ENCODE peak calls at places on chromosome 18, in nine cellular contexts. W is HL-60, D is fibroblast of the aortic adventitia, O is HCT116, U is cardiac fibroblast, Y is coronary artery, V is neural crest cell, A is foreskin fibroblast, X is fibroblast of mammary gland. N is an unnamed sample.

GRCh38 chr18:31049189-31049588 is 6.6 kb upstream of the DSC3 start:
- DNase-seq in W (no peak), A (no peak), V (no peak), Y (no peak), U (peak), D (no peak), X (no peak), O (no peak), N (no peak)

GRCh38 chr18:80136679-80137078 is 27.6 kb downstream of the ADNP2 start:
- DNase-seq in X (no peak), U (no peak), W (no peak), O (no peak), D (no peak), Y (no peak), A (no peak), V (no peak), N (no peak)

GRCh38 chr18:28357785-28358401 is 181.0 kb upstream of the CDH2 start:
- DNase-seq in V (no peak), U (no peak), O (peak), W (no peak), Y (no peak), A (no peak), D (no peak), X (no peak), N (no peak)

GRCh38 chr18:7683753-7684152 is 116.6 kb downstream of the PTPRM start:
- DNase-seq in Y (no peak), A (no peak), U (no peak), D (no peak), O (no peak), W (no peak), V (no peak), X (no peak), N (no peak)

GRCh38 chr18:12431561-12431960 is 23.8 kb downstream of the PRELID3A start:
- DNase-seq in O (no peak), U (no peak), V (no peak), A (no peak), Y (no peak), D (no peak), X (no peak), W (no peak), N (no peak)

GRCh38 chr18:63155910-63156773 is 163.4 kb downstream of the BCL2 start:
- DNase-seq in Y (no peak), D (no peak), A (no peak), V (no peak), U (no peak), O (no peak), W (no peak), X (no peak), N (no peak)

GRCh38 chr18:30386624-30387023 is 655.9 kb downstream of the DSC3 start:
- DNase-seq in A (no peak), D (no peak), W (no peak), X (no peak), O (no peak), V (no peak), Y (no peak), U (no peak), N (no peak)

GRCh38 chr18:79962835-79963657 is 1.4 kb upstream of the HSBP1L1 start:
- DNase-seq in A (no peak), U (no peak), D (no peak), W (no peak), O (no peak), V (no peak), Y (no peak), X (no peak), N (peak)

GRCh38 chr18:54386043-54386442 is 28.3 kb downstream of the C18orf54 start:
- DNase-seq in V (no peak), X (no peak), W (no peak), U (no peak), O (no peak), Y (no peak), A (no peak), D (no peak), N (no peak)

GRCh38 chr18:45359275-45360009 is 255.8 kb upstream of the SLC14A2 start:
- DNase-seq in W (no peak), A (no peak), O (no peak), V (no peak), D (no peak), Y (no peak), U (no peak), X (no peak), N (no peak)

GRCh38 chr18:32956591-32957310 is 183.9 kb upstream of the KLHL14 start:
- DNase-seq in A (peak), Y (no peak), D (peak), X (peak), V (no peak), U (peak), O (no peak), W (no peak), N (no peak)

GRCh38 chr18:48042431-48042830 is 112.0 kb upstream of the SMAD2 start:
- DNase-seq in D (no peak), X (no peak), W (no peak), Y (no peak), V (no peak), A (no peak), U (no peak), O (no peak), N (no peak)

GRCh38 chr18:50203801-50204604 is 9.1 kb upstream of the MYO5B start:
- DNase-seq in A (peak), U (peak), X (peak), W (no peak), Y (no peak), D (peak), V (peak), O (peak), N (peak)

GRCh38 chr18:10122116-10122515 is 208.3 kb downstream of the VAPA start:
- DNase-seq in W (no peak), A (peak), Y (no peak), U (peak), D (peak), X (peak), V (no peak), O (no peak), N (no peak)

GRCh38 chr18:6434987-6435709 is 20.4 kb upstream of the L3MBTL4 start:
- DNase-seq in O (no peak), Y (no peak), V (no peak), U (no peak), W (no peak), D (no peak), X (no peak), A (no peak), N (no peak)

GRCh38 chr18:24426073-24426397 is 435 bp upstream of the IMPACT start:
- DNase-seq in X (no peak), D (no peak), Y (no peak), W (no peak), O (no peak), V (no peak), A (no peak), U (no peak), N (no peak)

GRCh38 chr18:24426398-24427294 is at the start of gene IMPACT:
- DNase-seq in U (peak), O (peak), A (peak), X (peak), V (peak), D (peak), Y (peak), W (peak), N (peak)

GRCh38 chr18:24427484-24427883 is 1.0 kb downstream of the IMPACT start:
- DNase-seq in Y (no peak), D (peak), X (peak), W (no peak), V (no peak), O (no peak), U (peak), A (peak), N (no peak)

GRCh38 chr18:24429188-24429587 is 2.7 kb downstream of the IMPACT start:
- DNase-seq in A (no peak), D (no peak), U (no peak), O (no peak), Y (no peak), W (no peak), V (no peak), X (no peak), N (no peak)

GRCh38 chr18:24428709-24429108 is 2.2 kb downstream of the IMPACT start:
- DNase-seq in U (no peak), O (no peak), V (no peak), Y (no peak), D (no peak), X (no peak), W (no peak), A (no peak), N (no peak)
- TF ChIP-seq CTCF in U (no peak), O (peak), V (peak), Y (no peak), D (no peak), X (no peak), W (no peak), A (no peak), N (no peak)

DNA sequence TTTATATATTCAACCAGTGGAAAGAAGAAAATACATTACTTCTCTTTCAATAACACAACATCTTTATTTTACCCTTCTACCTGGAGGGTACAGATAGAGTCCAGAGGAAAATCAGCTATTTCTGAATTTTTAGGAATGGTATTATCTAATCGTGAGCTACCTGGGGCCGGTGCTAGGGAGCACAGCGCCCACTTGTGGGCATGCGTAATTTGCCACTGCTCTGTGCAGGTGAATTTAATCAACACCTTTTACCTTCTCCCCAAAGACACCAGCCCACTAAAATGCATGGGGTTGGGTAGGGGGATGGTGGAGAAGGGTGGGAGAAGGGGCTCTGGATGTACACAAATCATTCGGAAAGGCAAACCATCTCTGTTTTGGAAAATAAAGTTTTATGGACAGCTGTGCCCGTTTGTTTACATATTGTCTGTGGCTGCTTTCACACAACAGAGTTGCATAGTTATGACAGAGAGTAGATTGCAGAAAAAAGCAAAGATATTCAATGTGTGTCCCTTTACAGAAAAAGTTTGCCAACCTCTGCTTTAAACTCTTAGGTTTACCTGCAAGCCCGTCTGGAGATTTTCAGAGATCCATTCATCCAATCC is 51.5 kb upstream of the DCC start:
- DNase-seq in V (peak), D (no peak), A (peak), O (no peak), Y (no peak), W (no peak), X (no peak), U (peak), N (peak)
- TF ChIP-seq CTCF in V (peak), D (no peak), A (no peak), O (no peak), Y (no peak), W (peak), X (peak), U (no peak), N (peak)

DNA sequence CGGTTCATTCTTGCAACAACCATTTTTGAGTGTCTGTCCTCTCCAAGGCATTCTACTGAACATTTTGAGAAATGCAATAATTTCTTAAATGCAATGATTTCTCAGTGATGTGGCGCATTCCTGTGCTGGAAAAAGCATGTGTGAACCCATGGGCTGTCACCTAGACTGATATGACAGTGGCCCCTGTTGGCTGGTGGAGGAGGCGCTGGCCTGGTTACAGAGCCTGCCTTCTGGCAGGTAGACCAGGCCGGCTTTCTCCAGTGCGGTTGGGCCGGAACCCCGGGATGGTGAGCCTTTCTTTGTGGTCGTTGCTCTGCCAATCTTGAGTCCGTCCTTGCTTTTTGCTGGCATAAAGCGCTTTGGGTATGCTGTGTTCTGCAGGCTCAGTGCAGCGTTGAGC is 33.7 kb downstream of the TSHZ1 start:
- DNase-seq in D (no peak), W (no peak), V (no peak), O (no peak), A (no peak), Y (no peak), U (no peak), X (no peak), N (no peak)
- TF ChIP-seq CTCF in D (no peak), W (peak), V (no peak), O (peak), A (peak), Y (no peak), U (no peak), X (no peak), N (peak)

GRCh38 chr18:58991127-58991798 is 126.6 kb downstream of the ZNF532 start:
- DNase-seq in A (no peak), V (no peak), X (peak), W (no peak), U (peak), D (peak), O (no peak), Y (no peak), N (peak)
- TF ChIP-seq CTCF in A (no peak), V (no peak), X (no peak), W (no peak), U (no peak), D (no peak), O (no peak), Y (no peak), N (no peak)

DNA sequence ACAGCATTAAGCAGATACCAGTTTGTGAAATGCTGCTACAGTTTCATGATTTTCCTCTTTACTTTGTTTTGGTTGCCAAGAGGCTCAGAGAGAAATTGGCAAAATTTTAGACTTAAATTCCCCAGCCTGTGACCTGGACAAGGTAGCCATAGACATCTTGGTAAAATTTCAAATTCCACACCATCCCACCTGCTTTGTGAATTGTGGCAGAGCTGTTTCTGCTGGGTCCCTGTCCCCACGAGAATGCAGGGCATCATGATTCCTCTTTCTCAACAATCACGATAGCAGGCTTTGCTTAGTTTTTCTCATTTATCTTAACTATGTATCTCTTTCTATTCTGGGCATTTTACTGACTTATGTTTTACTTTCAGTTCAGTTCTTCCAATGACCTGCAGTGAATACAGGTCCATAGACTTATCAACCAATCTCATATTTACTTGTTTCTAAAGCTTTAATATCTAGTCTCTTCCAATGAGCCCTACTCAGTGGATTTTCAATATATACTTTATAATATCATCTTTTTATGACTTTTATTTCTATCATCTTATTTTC is 351.6 kb downstream of the SOCS6 start:
- DNase-seq in O (no peak), X (no peak), A (no peak), W (no peak), D (no peak), V (no peak), U (no peak), Y (no peak), N (no peak)
- TF ChIP-seq CTCF in O (no peak), X (no peak), A (no peak), W (no peak), D (no peak), V (no peak), U (no peak), Y (no peak), N (no peak)

GRCh38 chr18:11387880-11388279 is 221.5 kb upstream of the SLC35G4 start:
- DNase-seq in W (peak), X (peak), V (no peak), D (peak), A (peak), Y (no peak), O (peak), U (peak), N (peak)
- TF ChIP-seq CTCF in W (peak), X (peak), V (no peak), D (peak), A (no peak), Y (no peak), O (no peak), U (peak), N (peak)

GRCh38 chr18:46676162-46676830 is 19.3 kb upstream of the LOXHD1 start:
- DNase-seq in U (no peak), O (no peak), W (no peak), D (no peak), V (no peak), A (no peak), X (peak), Y (no peak), N (no peak)
- TF ChIP-seq CTCF in U (no peak), O (no peak), W (no peak), D (no peak), V (no peak), A (no peak), X (no peak), Y (no peak), N (no peak)

GRCh38 chr18:52716926-52717325 is 376.9 kb downstream of the DCC start:
- DNase-seq in A (peak), U (peak), Y (no peak), X (peak), O (no peak), W (no peak), D (no peak), V (peak), N (no peak)
- TF ChIP-seq CTCF in A (no peak), U (no peak), Y (no peak), X (no peak), O (no peak), W (no peak), D (no peak), V (peak), N (no peak)